ENCODE peak calls at places on chromosomes 6 and 20, in six cellular contexts. T is upper lobe of right lung, F is IMR-90, P is spleen, E is AG10803, A is sigmoid colon. D is an unnamed sample.

GRCh38 chr20:10783660-10784336 is 110.0 kb upstream of the JAG1 start:
- DNase-seq in T (no peak), F (no peak), P (no peak), E (no peak), A (no peak), D (peak; percentile 47)

GRCh38 chr6:53869964-53870363 is 75.2 kb downstream of the LRRC1 start:
- DNase-seq in T (no peak), F (no peak), P (no peak), E (no peak), A (no peak), D (peak; percentile 13)

GRCh38 chr6:121523628-121524027 is 88.2 kb downstream of the GJA1 start:
- DNase-seq in T (no peak), F (peak; percentile 14), P (no peak), E (no peak), A (no peak), D (peak; percentile 39)

GRCh38 chr6:26217714-26218075 is 130.5 kb downstream of the HFE start:
- DNase-seq in T (no peak), F (no peak), P (peak; percentile 73), E (no peak), A (no peak), D (peak; percentile 32)

GRCh38 chr6:113447088-113447831 is 409.9 kb upstream of the MARCKS start:
- DNase-seq in T (no peak), F (peak; percentile 97), P (no peak), E (peak; percentile 90), A (no peak), D (peak; percentile 85)

GRCh38 chr20:46056027-46056833 is 27.2 kb downstream of the SLC12A5 start:
- DNase-seq in T (no peak), F (no peak), P (no peak), E (no peak), A (peak; percentile 56), D (no peak)

GRCh38 chr6:156719720-156720563 is 57.2 kb upstream of the ARID1B start:
- DNase-seq in T (peak; percentile 97), F (peak; percentile 87), P (peak; percentile 97), E (peak; percentile 93), A (peak; percentile 98), D (peak; percentile 94)

GRCh38 chr6:111614833-111615582 is 9.3 kb upstream of the TRAF3IP2 start:
- DNase-seq in T (peak; percentile 74), F (no peak), P (no peak), E (no peak), A (no peak), D (no peak)

GRCh38 chr6:55898342-55898741 is 23.0 kb upstream of the BMP5 start:
- DNase-seq in T (no peak), F (peak; percentile 73), P (no peak), E (peak; percentile 40), A (no peak), D (peak; percentile 54)

GRCh38 chr20:31676534-31677030 is 38.9 kb downstream of the COX4I2 start:
- DNase-seq in T (no peak), F (no peak), P (no peak), E (no peak), A (no peak), D (no peak)

GRCh38 chr20:48015943-48016723 is 230.9 kb upstream of the SULF2 start:
- DNase-seq in T (no peak), F (peak; percentile 82), P (no peak), E (peak; percentile 98), A (no peak), D (peak; percentile 96)

GRCh38 chr6:157125531-157125930 is 197.8 kb downstream of the TMEM242 start:
- DNase-seq in T (no peak), F (no peak), P (no peak), E (no peak), A (no peak), D (no peak)

GRCh38 chr6:163599684-163600083 is 185.2 kb downstream of the QKI start:
- DNase-seq in T (no peak), F (no peak), P (no peak), E (no peak), A (no peak), D (no peak)

GRCh38 chr20:34145280-34145819 is 33.3 kb upstream of the EIF2S2 start:
- DNase-seq in T (no peak), F (no peak), P (no peak), E (no peak), A (no peak), D (no peak)

GRCh38 chr6:116115781-116116180 is 10.2 kb downstream of the COL10A1 start:
- DNase-seq in T (no peak), F (no peak), P (no peak), E (peak; percentile 20), A (no peak), D (peak; percentile 23)

GRCh38 chr6:12472601-12473038 is 182.5 kb downstream of the EDN1 start:
- DNase-seq in T (no peak), F (peak; percentile 67), P (no peak), E (peak; percentile 83), A (peak; percentile 85), D (peak; percentile 58)

GRCh38 chr6:12605888-12606345 is 110.7 kb upstream of the PHACTR1 start:
- DNase-seq in T (no peak), F (peak; percentile 75), P (no peak), E (peak; percentile 74), A (no peak), D (peak; percentile 81)

GRCh38 chr6:147709396-147710272 is 201.1 kb downstream of the SAMD5 start:
- DNase-seq in T (no peak), F (no peak), P (no peak), E (no peak), A (no peak), D (no peak)

GRCh38 chr6:34391023-34391485 is 1.4 kb downstream of the NUDT3 start:
- DNase-seq in T (no peak), F (peak; percentile 71), P (peak; percentile 45), E (peak; percentile 96), A (peak; percentile 71), D (peak; percentile 87)

GRCh38 chr6:158834675-158835385 is 15.7 kb upstream of the EZR start:
- DNase-seq in T (no peak), F (no peak), P (peak; percentile 43), E (no peak), A (peak; percentile 50), D (no peak)

GRCh38 chr20:21571841-21572690 is 58.2 kb upstream of the NKX2-2 start:
- DNase-seq in T (no peak), F (no peak), P (no peak), E (peak; percentile 4), A (no peak), D (peak; percentile 7)

GRCh38 chr6:97215157-97215769 is 67.8 kb downstream of the MMS22L start:
- DNase-seq in T (no peak), F (peak; percentile 76), P (no peak), E (peak; percentile 78), A (no peak), D (peak; percentile 77)

GRCh38 chr20:40197744-40198143 is 491.3 kb downstream of the MAFB start:
- DNase-seq in T (no peak), F (no peak), P (no peak), E (peak; percentile 32), A (no peak), D (no peak)

GRCh38 chr20:44388466-44389023 is 33.0 kb downstream of the HNF4A start:
- DNase-seq in T (peak; percentile 82), F (peak; percentile 59), P (peak; percentile 88), E (peak; percentile 70), A (peak; percentile 71), D (peak; percentile 75)
- TF ChIP-seq CTCF in T (peak; percentile 73), F (peak; percentile 87), P (no peak), E (peak; percentile 84), A (peak; percentile 53), D (peak; percentile 79)

GRCh38 chr20:16970751-16971150 is 222.6 kb downstream of the OTOR start:
- DNase-seq in T (no peak), F (no peak), P (no peak), E (no peak), A (no peak), D (no peak)

GRCh38 chr20:16968099-16968498 is 219.9 kb downstream of the OTOR start:
- DNase-seq in T (no peak), F (no peak), P (no peak), E (no peak), A (no peak), D (no peak)

DNA sequence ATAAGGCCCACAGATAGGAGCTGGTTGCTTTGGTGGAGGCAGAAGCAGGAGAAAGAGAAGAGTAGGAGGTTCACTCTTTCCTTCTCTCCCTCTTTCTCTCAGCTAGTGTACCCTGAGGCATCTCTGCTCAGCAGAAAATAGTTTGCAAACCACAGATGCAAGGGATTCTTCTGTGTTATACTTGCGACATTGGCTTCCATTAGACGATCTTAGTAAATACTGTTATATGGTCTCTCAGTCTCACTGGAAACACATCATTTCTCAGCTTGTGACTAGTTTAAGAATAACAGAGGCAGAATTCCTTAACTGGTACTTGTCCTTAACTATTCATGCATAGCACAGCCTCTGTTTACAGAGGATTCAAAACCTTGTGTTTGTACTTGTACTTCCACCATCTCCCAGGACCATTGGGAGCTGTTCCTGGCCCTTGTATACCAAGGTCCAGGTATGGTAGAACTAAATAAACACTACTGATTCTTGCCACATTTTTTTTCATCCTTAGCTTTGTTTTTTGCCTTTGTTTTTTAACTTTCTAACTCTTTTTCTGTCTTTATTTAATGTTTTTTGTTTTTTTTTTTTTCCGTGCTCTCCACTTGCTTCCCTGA is 218.2 kb downstream of the OTOR start:
- DNase-seq in T (no peak), F (peak; percentile 5), P (no peak), E (no peak), A (no peak), D (no peak)
- H3K4me3 ChIP-seq in T (no peak overlapping the region), F (no peak overlapping the region), P (no peak overlapping the region), E (no peak overlapping the region), A (no peak overlapping the region), D (no peak overlapping the region)

DNA sequence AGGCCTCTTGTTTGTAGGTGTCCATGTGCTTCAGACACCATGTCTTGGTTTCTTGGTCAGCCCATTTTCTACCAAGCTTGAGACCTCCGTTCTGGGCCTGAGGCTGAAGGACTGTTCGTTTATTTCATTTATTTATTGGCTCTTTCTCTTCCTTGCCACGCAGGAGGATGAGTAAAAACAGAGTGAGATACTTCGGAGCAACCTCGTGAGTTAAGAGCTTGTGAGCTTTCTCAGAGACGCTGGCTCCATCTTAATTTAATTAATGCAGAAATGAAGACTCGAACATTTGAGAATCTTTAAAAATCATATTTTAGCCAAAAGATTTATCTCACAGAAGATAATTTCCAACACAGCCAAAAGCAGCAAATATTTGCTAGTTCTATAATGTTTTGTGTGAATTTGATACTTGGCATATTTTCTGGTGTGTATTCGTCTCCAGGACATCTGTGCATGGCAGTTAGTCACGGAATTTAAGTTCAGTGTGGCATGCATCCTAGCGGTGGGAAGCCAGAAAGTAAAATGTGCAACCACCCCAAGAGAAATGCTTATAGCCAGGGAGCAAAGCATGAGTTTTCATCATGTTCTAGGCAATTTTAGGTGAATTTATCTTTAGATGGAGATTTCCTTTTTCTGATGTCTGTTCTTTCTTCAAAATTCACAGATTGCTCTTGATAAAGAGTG is 76.0 kb downstream of the THBS2 start:
- DNase-seq in T (no peak), F (peak; percentile 23), P (no peak), E (peak; percentile 87), A (no peak), D (peak; percentile 54)
- TF ChIP-seq CTCF in T (no peak), F (no peak), P (no peak), E (peak; percentile 50), A (no peak), D (peak; percentile 31)

DNA sequence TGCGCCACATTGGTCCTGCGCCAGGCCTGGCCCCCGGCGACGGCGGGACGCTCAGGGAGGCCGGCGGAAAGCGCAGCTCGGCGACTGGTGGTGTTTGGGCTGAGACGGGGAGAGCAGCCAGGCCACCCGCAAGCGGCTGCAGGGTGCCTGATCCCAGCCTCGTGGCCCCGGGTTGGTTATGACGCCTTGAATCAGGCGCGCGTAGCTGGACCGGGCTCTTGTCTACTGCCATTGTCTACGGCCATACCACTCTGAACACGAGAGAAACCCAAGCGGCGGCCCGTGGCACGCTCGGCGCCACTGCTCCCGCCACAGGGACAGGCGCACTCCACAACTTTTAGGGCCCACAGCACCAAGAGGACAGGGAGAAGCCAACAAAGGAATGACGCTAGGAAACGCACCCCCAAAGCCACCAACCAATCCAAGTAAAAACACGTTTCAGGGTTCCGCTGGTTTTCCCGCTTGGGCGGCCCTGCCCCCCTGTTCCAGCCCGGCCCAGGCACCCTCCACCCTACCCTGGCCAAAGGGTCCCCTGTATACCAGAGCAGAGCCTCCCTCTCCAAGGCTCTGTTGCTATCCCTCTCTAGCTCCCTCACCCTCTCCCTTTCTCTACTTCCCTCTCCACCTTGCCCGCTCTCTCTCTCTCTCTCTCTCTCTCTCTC is 1849.3 kb upstream of the DEFB115 start:
- DNase-seq in T (no peak), F (no peak), P (no peak), E (peak; percentile 5), A (no peak), D (no peak)
- H3K4me3 ChIP-seq in T (no peak overlapping the region), F (no peak overlapping the region), P (no peak overlapping the region), E (no peak overlapping the region), A (no peak overlapping the region), D (no peak overlapping the region)